ENCODE peak calls at places on chromosomes 3 and 15, in eight cellular contexts. W is fibroblast of pulmonary artery, S is AG04450, N is cardiac muscle cell, E is A549, I is psoas muscle, T is keratinocyte, O is fibroblast of mammary gland. L is an unnamed sample.

GRCh38 chr3:17070560-17070959 is 185.8 kb downstream of the PLCL2 start:
- DNase-seq in W (peak; percentile 44), I (peak; percentile 25), E (peak; percentile 25), S (no peak), T (no peak), N (no peak), O (peak; percentile 55), L (no peak)

GRCh38 chr15:69996842-69997478 is 100.8 kb downstream of the TLE3 start:
- DNase-seq in E (no peak), W (no peak), O (no peak), S (no peak), N (no peak), I (no peak), T (no peak), L (no peak)

GRCh38 chr3:33787328-33788009 is 11.0 kb upstream of the PDCD6IP start:
- DNase-seq in N (peak; percentile 76), T (no peak), W (peak; percentile 83), I (peak; percentile 31), S (peak; percentile 32), E (peak; percentile 72), O (peak; percentile 72), L (peak; percentile 87)

GRCh38 chr3:25478358-25478757 is 50.3 kb downstream of the RARB start:
- DNase-seq in E (no peak), T (no peak), S (no peak), W (no peak), I (no peak), N (no peak), O (no peak), L (no peak)

GRCh38 chr3:115100806-115101205 is 46.3 kb downstream of the ZBTB20 start:
- DNase-seq in O (no peak), W (no peak), E (no peak), I (no peak), N (no peak), S (no peak), T (no peak), L (no peak)

GRCh38 chr3:149576071-149576564 is 81.7 kb downstream of the WWTR1 start:
- DNase-seq in E (peak; percentile 62), S (peak; percentile 90), I (peak; percentile 16), O (peak; percentile 99), T (peak; percentile 76), W (peak; percentile 99), N (no peak), L (no peak)

GRCh38 chr3:20769430-20769829 is 583.4 kb upstream of the SGO1 start:
- DNase-seq in O (no peak), S (no peak), I (no peak), E (no peak), T (no peak), W (no peak), N (no peak), L (no peak)

GRCh38 chr3:50316657-50317242 is 5.8 kb downstream of the HYAL2 start:
- DNase-seq in S (no peak), O (peak; percentile 53), W (no peak), N (no peak), I (no peak), T (peak; percentile 95), E (no peak), L (peak; percentile 84)

GRCh38 chr15:92510163-92510882 is 116.6 kb downstream of the ST8SIA2 start:
- DNase-seq in O (no peak), W (no peak), S (no peak), E (no peak), I (no peak), T (peak; percentile 11), N (no peak), L (no peak)

GRCh38 chr3:195956577-195956976 is 48.2 kb upstream of the TNK2 start:
- DNase-seq in I (no peak), W (no peak), T (no peak), N (no peak), E (no peak), S (no peak), O (no peak), L (no peak)

GRCh38 chr3:185688808-185689207 is 102.7 kb downstream of the SENP2 start:
- DNase-seq in I (peak; percentile 20), W (peak; percentile 97), E (peak; percentile 84), N (no peak), O (peak; percentile 99), S (peak; percentile 90), T (peak; percentile 97), L (no peak)

GRCh38 chr3:187150599-187150998 is 11.3 kb upstream of the RPL39L start:
- DNase-seq in T (no peak), O (no peak), E (no peak), I (no peak), S (no peak), W (no peak), N (no peak), L (no peak)

GRCh38 chr3:154887869-154888268 is 192.2 kb upstream of the MME start:
- DNase-seq in W (no peak), O (no peak), S (no peak), N (no peak), E (no peak), I (no peak), T (no peak), L (no peak)

GRCh38 chr15:64947211-64947610 is 35.5 kb downstream of the ANKDD1A start:
- DNase-seq in S (no peak), I (no peak), T (no peak), O (no peak), N (no peak), W (no peak), E (no peak), L (no peak)

GRCh38 chr15:101029971-101030661 is 111.0 kb downstream of the LRRK1 start:
- DNase-seq in N (no peak), S (no peak), I (no peak), W (no peak), T (no peak), O (no peak), E (no peak), L (no peak)

DNA sequence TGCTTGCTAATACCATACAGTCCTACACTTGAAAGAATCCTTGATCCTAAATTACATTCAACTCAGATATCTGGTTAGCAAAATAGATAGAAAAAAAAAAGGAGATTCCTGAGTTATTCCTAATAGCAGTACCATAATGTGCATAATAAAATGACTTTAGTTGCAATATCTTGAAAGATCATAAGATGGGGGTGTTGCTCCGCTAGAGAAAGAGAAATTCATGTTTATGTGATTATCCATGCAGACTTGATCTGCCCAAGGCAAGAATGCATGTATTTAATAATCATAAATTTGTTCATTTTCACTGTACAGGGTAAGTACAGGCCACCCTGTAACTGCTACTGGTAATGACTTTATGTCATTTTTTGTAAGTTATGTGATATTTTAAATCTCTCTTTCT is 84.7 kb downstream of the HCN4 start:
- DNase-seq in N (no peak), W (peak; percentile 32), I (no peak), E (no peak), S (no peak), T (no peak), O (peak; percentile 36), L (no peak)
- TF ChIP-seq CTCF in N (peak; percentile 16), W (peak; percentile 15), I (peak; percentile 12), E (peak; percentile 37), S (peak; percentile 41), T (no peak), O (peak; percentile 41), L (no peak)

GRCh38 chr15:99251436-99251821 is at the start of gene LRRC28:
- DNase-seq in N (no peak), T (no peak), I (no peak), E (no peak), S (no peak), O (no peak), W (no peak), L (no peak)

GRCh38 chr15:99250001-99250400 is 620 bp upstream of the TTC23 start:
- DNase-seq in I (no peak), N (no peak), O (no peak), E (no peak), W (no peak), S (no peak), T (no peak), L (no peak)

GRCh38 chr15:99253381-99254090 is 2.3 kb downstream of the LRRC28 start:
- DNase-seq in N (no peak), W (peak; percentile 34), E (no peak), S (no peak), O (peak; percentile 88), T (no peak), I (no peak), L (no peak)

GRCh38 chr15:99250494-99251435 is 516 bp upstream of the LRRC28 start:
- DNase-seq in T (peak; percentile 84), W (peak; percentile 100), I (peak; percentile 98), N (peak; percentile 100), O (peak; percentile 99), S (peak; percentile 98), E (peak; percentile 92), L (peak; percentile 99)

DNA sequence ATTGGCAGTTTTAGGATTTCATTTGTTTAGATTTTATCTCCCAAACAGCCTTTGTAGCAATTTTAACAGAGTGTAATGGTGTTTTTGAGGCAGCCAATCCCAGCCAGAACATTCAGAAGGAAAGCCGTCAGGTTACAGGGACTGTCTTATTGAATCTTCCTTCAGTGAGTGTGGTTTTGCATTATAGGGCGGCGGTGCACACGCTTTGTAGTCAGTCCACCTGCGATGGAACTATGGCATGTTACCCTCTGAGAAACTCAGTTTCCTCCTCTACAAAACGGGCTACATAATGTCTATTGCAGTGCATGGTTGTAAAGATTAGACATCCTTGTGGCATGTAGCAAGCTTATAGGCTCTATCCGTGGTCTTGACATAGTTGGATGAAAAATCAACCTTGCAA is 1.0 kb downstream of the LRRC28 start:
- DNase-seq in W (no peak), E (no peak), T (no peak), O (no peak), I (no peak), N (no peak), S (no peak), L (no peak)
- H3K4me3 ChIP-seq in W (peak overlapping the region; percentile 74), E (peak overlapping the region; percentile 76), T (peak overlapping the region; percentile 93), O (peak overlapping the region; percentile 72), I (peak overlapping the region; percentile 82), N (peak overlapping the region; percentile 67), S (peak overlapping the region; percentile 77), L (no peak overlapping the region)

GRCh38 chr3:31291818-31292217 is 240.9 kb upstream of the STT3B start:
- DNase-seq in N (no peak), W (no peak), O (no peak), E (no peak), T (peak; percentile 25), S (no peak), I (no peak), L (no peak)

GRCh38 chr3:31289592-31289991 is 243.1 kb upstream of the STT3B start:
- DNase-seq in I (no peak), S (no peak), T (no peak), W (no peak), E (no peak), O (no peak), N (no peak), L (no peak)

GRCh38 chr3:31288224-31288623 is 244.5 kb upstream of the STT3B start:
- DNase-seq in T (no peak), S (no peak), W (no peak), I (no peak), N (no peak), O (no peak), E (no peak), L (no peak)

GRCh38 chr3:31288641-31289100 is 244.1 kb upstream of the STT3B start:
- DNase-seq in N (no peak), E (peak; percentile 44), S (peak; percentile 13), O (peak; percentile 36), I (no peak), W (peak; percentile 54), T (peak; percentile 83), L (no peak)

GRCh38 chr3:31290046-31290445 is 242.7 kb upstream of the STT3B start:
- DNase-seq in W (no peak), T (no peak), N (no peak), O (no peak), S (no peak), E (no peak), I (no peak), L (no peak)
- TF ChIP-seq CTCF in W (no peak), T (no peak), N (no peak), O (no peak), S (no peak), E (no peak), I (no peak), L (no peak)

GRCh38 chr3:194204793-194205065 is 68.8 kb downstream of the HES1 start:
- DNase-seq in I (no peak), N (no peak), O (no peak), E (no peak), S (no peak), W (no peak), T (no peak), L (no peak)
- H3K4me3 ChIP-seq in I (no peak overlapping the region), N (no peak overlapping the region), O (no peak overlapping the region), E (peak overlapping the region; percentile 53), S (no peak overlapping the region), W (no peak overlapping the region), T (no peak overlapping the region), L (no peak overlapping the region)

L was measured in lower leg skin.